ENCODE peak calls at places on chromosomes 12 and 14, in ten cellular contexts. D, C, J, V, E, R, P, W, Y and T are unnamed samples.

GRCh38 chr14:67773844-67774377 is 42.5 kb downstream of the ZFYVE26 start:
- DNase-seq in J (no peak), V (no peak), D (no peak), P (no peak), W (no peak), C (no peak), R (no peak), Y (no peak), E (no peak), T (peak; percentile 40)

GRCh38 chr12:26940820-26941219 is 2.5 kb downstream of the FGFR1OP2 start:
- DNase-seq in C (no peak), J (no peak), P (no peak), W (no peak), R (no peak), V (no peak), D (peak; percentile 15), E (no peak), Y (peak; percentile 50), T (peak; percentile 44)

GRCh38 chr12:57611116-57611809 is at the start of gene ARHGEF25:
- DNase-seq in D (peak; percentile 84), P (no peak), C (peak; percentile 73), W (peak; percentile 90), J (peak; percentile 48), Y (peak; percentile 50), V (peak; percentile 96), E (no peak), R (peak; percentile 73), T (peak; percentile 71)

GRCh38 chr14:51203881-51204280 is 36.2 kb upstream of the TMX1 start:
- DNase-seq in P (no peak), D (no peak), J (no peak), C (no peak), E (no peak), V (no peak), W (no peak), R (no peak), Y (no peak), T (no peak)

GRCh38 chr12:59040651-59041050 is 120.3 kb upstream of the LRIG3 start:
- DNase-seq in E (no peak), J (no peak), P (peak; percentile 6), R (peak; percentile 94), V (no peak), Y (peak; percentile 82), W (peak; percentile 43), C (no peak), D (no peak), T (peak; percentile 76)

GRCh38 chr12:53014709-53015108 is 8.5 kb downstream of the EIF4B start:
- DNase-seq in R (no peak), E (no peak), V (no peak), J (no peak), W (no peak), Y (no peak), C (no peak), D (no peak), P (no peak), T (no peak)

GRCh38 chr12:45259732-45260480 is 44.0 kb downstream of the ANO6 start:
- DNase-seq in J (no peak), D (no peak), C (no peak), P (no peak), R (peak; percentile 93), E (no peak), Y (peak; percentile 70), V (no peak), W (no peak), T (peak; percentile 50)

GRCh38 chr12:56154246-56154771 is 1.9 kb downstream of the MYL6B start:
- DNase-seq in P (no peak), W (no peak), R (no peak), C (no peak), V (peak; percentile 10), D (no peak), Y (no peak), E (no peak), J (no peak), T (no peak)

GRCh38 chr12:105951732-105952131 is 187.0 kb downstream of the NUAK1 start:
- DNase-seq in P (no peak), Y (no peak), E (no peak), R (no peak), W (no peak), V (no peak), C (no peak), J (no peak), D (no peak), T (no peak)

GRCh38 chr12:55060470-55060869 is 40.7 kb downstream of the NEUROD4 start:
- DNase-seq in E (no peak), Y (no peak), D (peak; percentile 54), R (no peak), J (no peak), W (no peak), C (no peak), V (no peak), P (no peak), T (peak; percentile 13)

GRCh38 chr12:102956738-102957338 is 636 bp upstream of the ASCL1 start:
- DNase-seq in P (no peak), W (no peak), J (no peak), V (no peak), Y (no peak), R (no peak), C (no peak), E (no peak), D (peak; percentile 19), T (no peak)

GRCh38 chr12:56998981-56999380 is 7.4 kb downstream of the ZBTB39 start:
- DNase-seq in W (no peak), V (no peak), D (peak; percentile 80), Y (peak; percentile 22), R (no peak), J (no peak), P (no peak), E (no peak), C (no peak), T (no peak)

GRCh38 chr12:76035045-76035444 is 3.5 kb upstream of the PHLDA1 start:
- DNase-seq in C (no peak), P (no peak), D (no peak), E (no peak), J (no peak), R (no peak), Y (no peak), V (no peak), W (no peak), T (no peak)

GRCh38 chr14:104584557-104584956 is 5.0 kb downstream of the C14orf180 start:
- DNase-seq in P (no peak), D (no peak), C (no peak), E (no peak), J (no peak), Y (no peak), V (peak; percentile 43), R (no peak), W (no peak), T (no peak)

GRCh38 chr14:45199246-45199645 is 53.8 kb downstream of the MIS18BP1 start:
- DNase-seq in W (peak; percentile 6), J (no peak), E (no peak), D (no peak), R (peak; percentile 67), P (peak; percentile 4), Y (peak; percentile 92), V (no peak), C (no peak), T (peak; percentile 68)

GRCh38 chr14:62988967-62989366 is 56.3 kb downstream of the KCNH5 start:
- DNase-seq in P (no peak), W (no peak), J (no peak), E (no peak), R (no peak), Y (peak; percentile 12), D (no peak), V (no peak), C (no peak), T (no peak)

GRCh38 chr12:4285070-4285469 is 11.5 kb downstream of the CCND2 start:
- DNase-seq in Y (no peak), E (no peak), P (no peak), J (no peak), R (no peak), V (no peak), C (no peak), D (no peak), W (no peak), T (no peak)

GRCh38 chr12:77888611-77889010 is 57.9 kb downstream of the NAV3 start:
- DNase-seq in P (no peak), R (peak; percentile 15), C (no peak), J (no peak), Y (peak; percentile 94), E (no peak), V (no peak), D (no peak), W (peak; percentile 7), T (peak; percentile 86)

GRCh38 chr14:72558721-72559120 is 335.2 kb downstream of the DPF3 start:
- DNase-seq in E (no peak), R (peak; percentile 81), W (no peak), P (no peak), Y (peak; percentile 74), J (no peak), C (no peak), D (no peak), V (peak; percentile 73), T (peak; percentile 90)

GRCh38 chr14:56759633-56760032 is 50.6 kb downstream of the OTX2 start:
- DNase-seq in D (no peak), Y (no peak), V (no peak), J (no peak), C (no peak), R (no peak), E (no peak), W (no peak), P (no peak), T (no peak)

GRCh38 chr14:94773017-94773681 is 3.2 kb upstream of the GSC start:
- DNase-seq in W (no peak), V (no peak), C (peak; percentile 73), D (no peak), R (no peak), E (no peak), Y (no peak), P (no peak), J (no peak), T (no peak)

GRCh38 chr12:6821271-6821673 is 349 bp upstream of the GPR162 start:
- DNase-seq in W (peak; percentile 89), Y (peak; percentile 76), P (no peak), C (peak; percentile 66), D (no peak), J (peak; percentile 64), E (no peak), R (peak; percentile 88), V (peak; percentile 91), T (peak; percentile 67)

GRCh38 chr12:2453807-2454177 is 341.0 kb upstream of the FKBP4 start:
- DNase-seq in W (no peak), C (no peak), E (no peak), J (no peak), D (no peak), P (no peak), R (peak; percentile 13), V (no peak), Y (no peak), T (no peak)

GRCh38 chr14:75527449-75528163 is 5.3 kb downstream of the BATF start:
- DNase-seq in P (no peak), C (no peak), J (no peak), R (no peak), Y (no peak), V (no peak), D (no peak), E (no peak), W (no peak), T (no peak)

GRCh38 chr12:116876151-116876869 is 4.9 kb downstream of the HRK start:
- DNase-seq in V (no peak), J (no peak), P (no peak), D (no peak), C (peak; percentile 50), W (no peak), E (no peak), Y (no peak), R (no peak), T (no peak)

GRCh38 chr12:27530157-27530922 is 6.3 kb downstream of the PPFIBP1 start:
- DNase-seq in Y (no peak), R (no peak), J (no peak), P (no peak), W (no peak), E (no peak), C (no peak), V (no peak), D (no peak), T (no peak)

GRCh38 chr12:126474703-126475102 is 1409.5 kb downstream of the AACS start:
- DNase-seq in J (no peak), C (no peak), E (no peak), P (no peak), W (no peak), V (no peak), Y (no peak), D (no peak), R (no peak), T (no peak)

GRCh38 chr12:88781909-88782308 is 201.6 kb upstream of the KITLG start:
- DNase-seq in D (no peak), C (no peak), W (no peak), P (no peak), E (no peak), Y (peak; percentile 46), J (no peak), V (no peak), R (peak; percentile 85), T (peak; percentile 3)